ENCODE peak calls at places on chromosomes 13 and 19, in six cellular contexts. F, G, J, O, W and H are unnamed samples.

GRCh38 chr13:42814868-42815267 is 33.5 kb downstream of the FAM216B start:
- DNase-seq in F (peak; percentile 95), G (no peak), J (no peak), O (peak; percentile 70), W (no peak), H (peak; percentile 76)

GRCh38 chr19:40594657-40595077 is 6.5 kb upstream of the LTBP4 start:
- DNase-seq in F (no peak), G (no peak), J (no peak), O (peak; percentile 46), W (no peak), H (peak; percentile 44)

GRCh38 chr13:81048026-81048461 is 707.1 kb upstream of the SPRY2 start:
- DNase-seq in F (peak; percentile 9), G (no peak), J (no peak), O (peak; percentile 18), W (no peak), H (no peak)

GRCh38 chr13:42794572-42795275 is 13.3 kb downstream of the FAM216B start:
- DNase-seq in F (no peak), G (no peak), J (no peak), O (no peak), W (no peak), H (no peak)

GRCh38 chr19:3098515-3099346 is 4.6 kb downstream of the GNA11 start:
- DNase-seq in F (peak; percentile 28), G (no peak), J (peak; percentile 90), O (peak; percentile 46), W (peak; percentile 22), H (no peak)

GRCh38 chr13:94478913-94479312 is 569 bp downstream of the DCT start:
- DNase-seq in F (no peak), G (no peak), J (no peak), O (no peak), W (no peak), H (no peak)

GRCh38 chr13:47959468-47960088 is 41.5 kb downstream of the SUCLA2 start:
- DNase-seq in F (no peak), G (no peak), J (no peak), O (peak; percentile 1), W (no peak), H (no peak)

GRCh38 chr13:99990045-99990977 is 8.7 kb downstream of the ZIC2 start:
- DNase-seq in F (no peak), G (no peak), J (no peak), O (no peak), W (no peak), H (no peak)

GRCh38 chr13:53276265-53276664 is 247.7 kb downstream of the OLFM4 start:
- DNase-seq in F (no peak), G (no peak), J (no peak), O (no peak), W (no peak), H (no peak)

GRCh38 chr19:40519352-40520322 is 52.8 kb downstream of the SPTBN4 start:
- DNase-seq in F (peak; percentile 45), G (no peak), J (no peak), O (peak; percentile 30), W (no peak), H (peak; percentile 10)

GRCh38 chr19:38666662-38667448 is 19.4 kb downstream of the ACTN4 start:
- DNase-seq in F (peak; percentile 74), G (no peak), J (peak; percentile 83), O (peak; percentile 74), W (peak; percentile 42), H (peak; percentile 63)

GRCh38 chr19:3073931-3074595 is 11.8 kb upstream of the TLE5 start:
- DNase-seq in F (no peak), G (no peak), J (peak; percentile 61), O (no peak), W (no peak), H (no peak)

GRCh38 chr19:17074628-17075034 is 621 bp downstream of the HAUS8 start:
- DNase-seq in F (no peak), G (no peak), J (no peak), O (no peak), W (peak; percentile 10), H (no peak)

DNA sequence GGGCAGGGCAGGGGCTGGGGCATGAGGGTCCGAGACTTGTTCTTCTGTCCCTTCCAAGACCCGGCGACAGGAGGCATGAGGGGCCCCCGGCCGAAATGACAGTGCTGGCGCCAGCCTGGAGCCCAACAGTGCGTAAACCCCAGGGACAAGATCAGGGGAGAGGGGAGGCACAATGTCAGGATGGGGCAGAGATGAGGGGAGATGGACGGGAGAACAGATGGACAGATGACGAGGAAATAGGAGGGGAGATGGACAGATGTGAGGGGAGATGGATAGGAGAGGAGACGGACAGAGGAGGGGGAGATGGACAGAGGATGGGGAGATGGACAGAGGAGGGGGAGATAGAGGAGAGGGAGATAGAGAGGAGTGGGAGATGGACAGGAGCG is 523 bp downstream of the FLT3LG start:
- DNase-seq in F (no peak), G (no peak), J (no peak), O (no peak), W (no peak), H (no peak)
- H3K27ac ChIP-seq in F (peak overlapping the region; percentile 57), G (peak overlapping the region; percentile 84), J (peak overlapping the region; percentile 69), O (no peak overlapping the region), W (peak overlapping the region; percentile 74), H (no peak overlapping the region)

GRCh38 chr19:53193534-53194222 is 520 bp upstream of the ZNF665 start:
- DNase-seq in F (no peak), G (no peak), J (no peak), O (no peak), W (no peak), H (no peak)
- H3K4me3 ChIP-seq in F (peak overlapping the region; percentile 26), G (no peak overlapping the region), J (peak overlapping the region; percentile 69), O (peak overlapping the region; percentile 30), W (peak overlapping the region; percentile 29), H (peak overlapping the region; percentile 21)

GRCh38 chr19:14271830-14272229 is 65.9 kb upstream of the ADGRL1 start:
- DNase-seq in F (no peak), G (no peak), J (no peak), O (no peak), W (no peak), H (no peak)
- H3K27me3 ChIP-seq in F (peaks cover 2% of the 10 kb centered on the region), G (no peaks in the 10 kb centered on the region), J (no peaks in the 10 kb centered on the region), O (no peaks in the 10 kb centered on the region), W (no peaks in the 10 kb centered on the region), H (no peaks in the 10 kb centered on the region)

GRCh38 chr19:566844-567243 is 5.6 kb upstream of the BSG start:
- DNase-seq in F (no peak), G (no peak), J (no peak), O (no peak), W (no peak), H (no peak)
- H3K27ac ChIP-seq in F (no peak overlapping the region), G (no peak overlapping the region), J (no peak overlapping the region), O (no peak overlapping the region), W (peak overlapping the region; percentile 31), H (no peak overlapping the region)

GRCh38 chr19:48516536-48516935 is 4.9 kb upstream of the LMTK3 start:
- DNase-seq in F (no peak), G (no peak), J (no peak), O (no peak), W (no peak), H (no peak)

GRCh38 chr19:48512504-48513288 is 1.1 kb upstream of the LMTK3 start:
- DNase-seq in F (no peak), G (no peak), J (no peak), O (no peak), W (peak; percentile 22), H (no peak)

GRCh38 chr19:48511800-48512503 is at the start of gene LMTK3:
- DNase-seq in F (peak; percentile 22), G (no peak), J (no peak), O (no peak), W (peak; percentile 83), H (no peak)

GRCh38 chr19:48513289-48514122 is 1.9 kb upstream of the LMTK3 start:
- DNase-seq in F (peak; percentile 62), G (no peak), J (no peak), O (peak; percentile 62), W (peak; percentile 65), H (peak; percentile 53)

DNA sequence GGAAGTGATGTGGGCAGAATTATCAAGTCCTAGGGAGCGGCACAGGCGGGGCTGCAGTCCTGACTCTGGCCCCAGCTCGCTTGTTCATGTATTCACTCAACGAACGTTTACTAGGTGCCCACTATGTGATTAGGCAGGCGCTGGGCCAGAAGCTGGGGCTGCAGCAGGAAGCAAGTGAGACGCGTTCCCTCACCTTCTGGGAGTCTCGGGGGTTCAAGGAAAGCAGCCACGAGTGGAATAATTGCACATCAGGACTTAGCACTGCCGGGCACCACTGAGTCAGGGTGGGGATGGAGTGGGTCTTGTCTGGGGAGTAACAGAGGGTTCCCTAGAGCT is 2.5 kb upstream of the LMTK3 start:
- DNase-seq in F (no peak), G (no peak), J (no peak), O (no peak), W (no peak), H (no peak)
- H3K4me3 ChIP-seq in F (no peak overlapping the region), G (no peak overlapping the region), J (peak overlapping the region; percentile 51), O (no peak overlapping the region), W (peak overlapping the region; percentile 89), H (no peak overlapping the region)

DNA sequence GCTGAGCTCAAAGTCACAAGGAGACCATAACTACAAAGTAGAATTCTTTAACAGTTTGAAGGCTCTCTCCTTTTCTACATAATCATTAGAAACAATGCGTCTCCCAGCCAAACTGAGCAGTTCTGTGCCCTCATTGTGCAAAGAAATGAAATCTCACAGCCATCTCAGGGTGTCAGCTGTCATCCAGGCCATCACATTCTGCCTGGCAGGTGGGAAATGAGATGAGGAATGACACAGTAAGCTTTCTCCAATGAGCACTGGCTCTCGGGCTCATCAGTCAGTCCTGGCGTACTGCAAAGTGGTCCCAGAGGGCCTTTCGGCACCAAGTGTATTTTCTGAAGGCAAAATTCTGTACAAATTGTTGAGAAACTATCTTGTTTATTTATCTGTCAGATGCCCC is 306.5 kb downstream of the KCTD12 start:
- DNase-seq in F (no peak), G (no peak), J (no peak), O (no peak), W (no peak), H (no peak)
- H3K27me3 ChIP-seq in F (no peaks in the 10 kb centered on the region), G (no peaks in the 10 kb centered on the region), J (no peaks in the 10 kb centered on the region), O (no peaks in the 10 kb centered on the region), W (no peaks in the 10 kb centered on the region), H (no peaks in the 10 kb centered on the region)

GRCh38 chr13:27083183-27083582 is 88.4 kb downstream of the USP12 start:
- DNase-seq in F (no peak), G (no peak), J (no peak), O (no peak), W (no peak), H (no peak)

GRCh38 chr13:27079421-27079958 is 92.1 kb downstream of the USP12 start:
- DNase-seq in F (peak; percentile 39), G (no peak), J (no peak), O (peak; percentile 4), W (no peak), H (peak; percentile 42)

GRCh38 chr13:27080018-27080948 is 91.3 kb downstream of the USP12 start:
- DNase-seq in F (no peak), G (no peak), J (no peak), O (no peak), W (no peak), H (no peak)

GRCh38 chr13:27082325-27082724 is 89.3 kb downstream of the USP12 start:
- DNase-seq in F (no peak), G (no peak), J (no peak), O (no peak), W (no peak), H (no peak)

GRCh38 chr13:27081893-27082292 is 89.7 kb downstream of the USP12 start:
- DNase-seq in F (no peak), G (no peak), J (no peak), O (no peak), W (no peak), H (no peak)
- H3K27ac ChIP-seq in F (no peak overlapping the region), G (no peak overlapping the region), J (no peak overlapping the region), O (no peak overlapping the region), W (no peak overlapping the region), H (no peak overlapping the region)

GRCh38 chr19:42068361-42068755 is 1.6 kb downstream of the GRIK5 start:
- DNase-seq in F (no peak), G (no peak), J (no peak), O (no peak), W (no peak), H (no peak)
- H3K4me3 ChIP-seq in F (no peak overlapping the region), G (peak overlapping the region; percentile 42), J (peak overlapping the region; percentile 63), O (no peak overlapping the region), W (no peak overlapping the region), H (no peak overlapping the region)